ENCODE peak calls at places on chromosomes 7 and 10, in five cellular contexts. One of them, this sample, is unnamed.

GRCh38 chr10:95384011-95384704 is 93.4 kb upstream of the PDLIM1 start:
- DNase-seq in GM13976: no peak
- DNase-seq in AML-193: no peak
- DNase-seq in CD8-positive, alpha-beta memory T cell: no peak
- DNase-seq in lung: no peak
- DNase-seq in this sample: no peak

GRCh38 chr7:28840515-28841125 is 117.5 kb downstream of the TRIL start:
- DNase-seq in GM13976: peak; percentile 42
- DNase-seq in AML-193: peak; percentile 22
- DNase-seq in CD8-positive, alpha-beta memory T cell: no peak
- DNase-seq in lung: no peak
- DNase-seq in this sample: no peak

GRCh38 chr7:115707236-115707635 is 323.3 kb downstream of the TFEC start:
- DNase-seq in GM13976: no peak
- DNase-seq in AML-193: no peak
- DNase-seq in CD8-positive, alpha-beta memory T cell: no peak
- DNase-seq in lung: no peak
- DNase-seq in this sample: no peak

GRCh38 chr7:157476201-157476600 is 139.4 kb downstream of the DNAJB6 start:
- DNase-seq in GM13976: no peak
- DNase-seq in AML-193: no peak
- DNase-seq in CD8-positive, alpha-beta memory T cell: no peak
- DNase-seq in lung: no peak
- DNase-seq in this sample: no peak

GRCh38 chr10:124388823-124389612 is 29.7 kb downstream of the OAT start:
- DNase-seq in GM13976: peak; percentile 99
- DNase-seq in AML-193: peak; percentile 48
- DNase-seq in CD8-positive, alpha-beta memory T cell: peak; percentile 92
- DNase-seq in lung: peak; percentile 88
- DNase-seq in this sample: peak; percentile 79

GRCh38 chr10:49277973-49278372 is 21.0 kb upstream of the C10orf71 start:
- DNase-seq in GM13976: no peak
- DNase-seq in AML-193: no peak
- DNase-seq in CD8-positive, alpha-beta memory T cell: no peak
- DNase-seq in lung: no peak
- DNase-seq in this sample: no peak

GRCh38 chr7:51315393-51316261 is 982 bp downstream of the COBL start:
- DNase-seq in GM13976: no peak
- DNase-seq in AML-193: no peak
- DNase-seq in CD8-positive, alpha-beta memory T cell: no peak
- DNase-seq in lung: peak; percentile 48
- DNase-seq in this sample: peak; percentile 69

GRCh38 chr7:93350338-93350737 is 118.2 kb downstream of the VPS50 start:
- DNase-seq in GM13976: no peak
- DNase-seq in AML-193: no peak
- DNase-seq in CD8-positive, alpha-beta memory T cell: no peak
- DNase-seq in lung: no peak
- DNase-seq in this sample: no peak